ENCODE peak calls at places on chromosomes 2 and 18, in seven cellular contexts. G is stimulated activated CD4-positive, alpha-beta T cell treated with anti-CD3 and anti-CD28 coated beads, Interleukin-4, amount 100 ng/mL, for 24 hours; P is Right ventricle myocardium inferior; J is brain microvascular endothelial cell; U is activated CD4-positive, alpha-beta T cell treated with anti-CD3 and anti-CD28 coated beads for 24 hours; V is DMS79 treated with DMSO at 0.1 percent for 48 hours; X is foreskin fibroblast. Z is an unnamed sample.

GRCh38 chr2:99806758-99807157 is 316.9 kb upstream of the REV1 start:
- DNase-seq in J (peak), P (no peak), U (no peak), X (peak), G (no peak), V (no peak), Z (no peak)

GRCh38 chr2:17309741-17310339 is 208.4 kb downstream of the RAD51AP2 start:
- DNase-seq in P (no peak), G (no peak), U (no peak), X (peak), J (peak), V (peak), Z (peak)

GRCh38 chr2:191635333-191636234 is 42.4 kb upstream of the NABP1 start:
- DNase-seq in X (peak), J (peak), U (no peak), V (no peak), G (no peak), P (no peak), Z (no peak)

GRCh38 chr2:36352024-36352398 is 3.6 kb upstream of the CRIM1 start:
- DNase-seq in J (no peak), P (no peak), U (no peak), V (peak), G (peak), X (peak), Z (peak)

GRCh38 chr18:2547477-2548087 is 23.7 kb downstream of the METTL4 start:
- DNase-seq in G (no peak), X (peak), V (peak), U (peak), J (peak), P (no peak), Z (no peak)

GRCh38 chr2:240412975-240413812 is 22.3 kb upstream of the GPC1 start:
- DNase-seq in J (no peak), V (no peak), G (no peak), U (no peak), P (peak), X (no peak), Z (no peak)

GRCh38 chr2:175576875-175577274 is 395.4 kb upstream of the ATP5MC3 start:
- DNase-seq in P (no peak), V (no peak), X (peak), U (no peak), G (no peak), J (no peak), Z (no peak)

GRCh38 chr2:42863751-42864150 is 71.4 kb upstream of the HAAO start:
- DNase-seq in X (no peak), J (no peak), G (no peak), P (no peak), U (no peak), V (no peak), Z (no peak)

GRCh38 chr18:59996370-59996966 is 96.7 kb downstream of the PMAIP1 start:
- DNase-seq in X (peak), P (no peak), V (no peak), U (no peak), J (peak), G (no peak), Z (peak)

GRCh38 chr2:136116111-136116812 is 1.7 kb downstream of the CXCR4 start:
- DNase-seq in J (no peak), G (peak), P (peak), X (peak), V (peak), U (no peak), Z (no peak)

GRCh38 chr2:233979748-233980147 is 62.6 kb downstream of the TRPM8 start:
- DNase-seq in P (no peak), U (no peak), X (peak), G (no peak), J (no peak), V (no peak), Z (no peak)

GRCh38 chr2:192267484-192267883 is 72.8 kb upstream of the TMEFF2 start:
- DNase-seq in J (no peak), X (peak), V (no peak), G (no peak), U (no peak), P (no peak), Z (no peak)

GRCh38 chr2:230872151-230872967 is 7.6 kb downstream of the ITM2C start:
- DNase-seq in X (no peak), V (no peak), G (no peak), J (no peak), P (no peak), U (no peak), Z (no peak)

GRCh38 chr2:105977807-105978206 is 216.3 kb downstream of the UXS1 start:
- DNase-seq in G (no peak), P (no peak), J (no peak), X (no peak), U (no peak), V (no peak), Z (no peak)

GRCh38 chr2:71798266-71799012 is 345.1 kb downstream of the DYSF start:
- DNase-seq in J (peak), P (no peak), G (no peak), V (no peak), U (no peak), X (peak), Z (no peak)

GRCh38 chr2:232444409-232445148 is 11.4 kb upstream of the ALPI start:
- DNase-seq in X (peak), U (peak), V (no peak), G (peak), P (no peak), J (peak), Z (peak)

GRCh38 chr2:23688486-23689130 is 238.3 kb downstream of the ATAD2B start:
- DNase-seq in U (no peak), P (no peak), J (no peak), G (no peak), X (no peak), V (no peak), Z (no peak)

GRCh38 chr2:165646321-165646801 is 147.7 kb downstream of the GALNT3 start:
- DNase-seq in G (no peak), V (peak), X (peak), J (no peak), U (no peak), P (no peak), Z (peak)

GRCh38 chr2:72995420-72996151 is 75.9 kb downstream of the SFXN5 start:
- DNase-seq in V (no peak), P (no peak), G (no peak), U (no peak), J (no peak), X (no peak), Z (no peak)

GRCh38 chr2:230356084-230356483 is 29.1 kb downstream of the SP140L start:
- DNase-seq in G (no peak), V (no peak), J (no peak), X (no peak), U (no peak), P (no peak), Z (no peak)

GRCh38 chr2:200590090-200590489 is 4.3 kb downstream of the AOX1 start:
- DNase-seq in G (no peak), P (no peak), X (peak), U (no peak), V (no peak), J (no peak), Z (no peak)

GRCh38 chr2:29612568-29612967 is 308.8 kb downstream of the ALK start:
- DNase-seq in U (no peak), P (no peak), G (no peak), V (no peak), X (no peak), J (no peak), Z (no peak)

Z was measured in NCI-H1048.